ENCODE peak calls at places on chromosomes 6 and 20, in seven cellular contexts. H is Ammon's horn, T is NCI-H1436, D is NCI-H524, K is NCI-H748 treated with DMSO at 0.1 percent for 48 hours, Q is glutamatergic neuron, Y is right atrium auricular region. C is an unnamed sample.

GRCh38 chr6:50922579-50923525 is 104.2 kb downstream of the TFAP2B start:
- DNase-seq in H (no peak), T (no peak), D (no peak), K (no peak), Q (no peak), Y (no peak), C (no peak)

GRCh38 chr6:1424306-1424927 is 35.0 kb downstream of the FOXF2 start:
- DNase-seq in H (peak), T (no peak), D (peak), K (no peak), Q (peak), Y (no peak), C (no peak)

GRCh38 chr20:59170406-59171349 is 7.1 kb downstream of the ZNF831 start:
- DNase-seq in H (no peak), T (no peak), D (no peak), K (no peak), Q (no peak), Y (peak), C (no peak)

GRCh38 chr6:169895000-169895759 is 143.8 kb downstream of the ERMARD start:
- DNase-seq in H (no peak), T (no peak), D (no peak), K (no peak), Q (no peak), Y (no peak), C (no peak)

GRCh38 chr20:17586250-17586649 is 16.4 kb downstream of the DSTN start:
- DNase-seq in H (no peak), T (no peak), D (no peak), K (no peak), Q (no peak), Y (no peak), C (no peak)

GRCh38 chr20:35302421-35303335 is 10.5 kb upstream of the FAM83C start:
- DNase-seq in H (no peak), T (no peak), D (no peak), K (no peak), Q (no peak), Y (no peak), C (no peak)

GRCh38 chr6:169441292-169441691 is 187.6 kb upstream of the THBS2 start:
- DNase-seq in H (no peak), T (no peak), D (no peak), K (no peak), Q (no peak), Y (no peak), C (no peak)

GRCh38 chr20:35506872-35507638 is 22.4 kb downstream of the C20orf173 start:
- DNase-seq in H (peak), T (no peak), D (no peak), K (no peak), Q (no peak), Y (no peak), C (no peak)

GRCh38 chr6:170073846-170074245 is 217.0 kb downstream of the DLL1 start:
- DNase-seq in H (no peak), T (no peak), D (no peak), K (no peak), Q (no peak), Y (no peak), C (no peak)

GRCh38 chr6:124076336-124077048 is 272.8 kb downstream of the NKAIN2 start:
- DNase-seq in H (no peak), T (peak), D (peak), K (no peak), Q (no peak), Y (no peak), C (no peak)

C was measured in esophagus muscularis mucosa.